ENCODE peak calls at places on chromosomes 5 and 9, in six cellular contexts. O is transverse colon, V is HCT116, U is stomach, P is sigmoid colon, W is endothelial cell of umbilical vein. E is an unnamed sample.

GRCh38 chr5:135393691-135394090 is 5.3 kb downstream of the MACROH2A1 start:
- DNase-seq in O (no peak), V (no peak), U (no peak), P (no peak), W (no peak), E (no peak)

GRCh38 chr5:4229414-4229813 is 633.8 kb downstream of the IRX1 start:
- DNase-seq in O (no peak), V (no peak), U (no peak), P (no peak), W (no peak), E (no peak)

GRCh38 chr9:93709600-93710369 is 133.4 kb downstream of the PHF2 start:
- DNase-seq in O (no peak), V (no peak), U (no peak), P (no peak), W (no peak), E (no peak)

GRCh38 chr5:24788829-24789509 is 144.2 kb upstream of the CDH10 start:
- DNase-seq in O (no peak), V (no peak), U (no peak), P (no peak), W (no peak), E (no peak)

GRCh38 chr5:10836991-10837390 is 76.0 kb upstream of the DAP start:
- DNase-seq in O (no peak), V (no peak), U (no peak), P (no peak), W (no peak), E (no peak)

GRCh38 chr5:7663808-7664207 is 187.1 kb downstream of the CFAP90 start:
- DNase-seq in O (no peak), V (no peak), U (no peak), P (no peak), W (no peak), E (no peak)

GRCh38 chr5:55868846-55869245 is 17.7 kb downstream of the IL31RA start:
- DNase-seq in O (no peak), V (peak; percentile 82), U (no peak), P (no peak), W (peak; percentile 99), E (no peak)

GRCh38 chr5:125372694-125373621 is 626.5 kb upstream of the ZNF608 start:
- DNase-seq in O (no peak), V (no peak), U (no peak), P (no peak), W (peak; percentile 61), E (no peak)

GRCh38 chr5:119019431-119020348 is 31.3 kb upstream of the DTWD2 start:
- DNase-seq in O (no peak), V (no peak), U (no peak), P (no peak), W (no peak), E (no peak)

GRCh38 chr9:33166263-33167083 is 663 bp downstream of the B4GALT1 start:
- DNase-seq in O (peak; percentile 63), V (no peak), U (peak; percentile 65), P (peak; percentile 85), W (peak; percentile 40), E (no peak)

GRCh38 chr5:13536921-13537320 is 407.6 kb downstream of the DNAH5 start:
- DNase-seq in O (no peak), V (no peak), U (no peak), P (no peak), W (no peak), E (no peak)

GRCh38 chr9:134378901-134379338 is 52.7 kb downstream of the RXRA start:
- DNase-seq in O (peak; percentile 67), V (peak; percentile 37), U (peak; percentile 78), P (peak; percentile 83), W (no peak), E (peak; percentile 94)

GRCh38 chr5:150302301-150303069 is at the start of gene ARSI:
- DNase-seq in O (peak; percentile 40), V (no peak), U (no peak), P (peak; percentile 83), W (no peak), E (no peak)

GRCh38 chr9:129895376-129896268 is 60.4 kb downstream of the USP20 start:
- DNase-seq in O (no peak), V (no peak), U (no peak), P (no peak), W (no peak), E (no peak)

GRCh38 chr9:86406366-86406765 is 52.2 kb upstream of the TUT7 start:
- DNase-seq in O (no peak), V (no peak), U (no peak), P (no peak), W (no peak), E (peak; percentile 67)

GRCh38 chr5:111198281-111198948 is 25.8 kb upstream of the CAMK4 start:
- DNase-seq in O (no peak), V (no peak), U (no peak), P (no peak), W (no peak), E (no peak)

GRCh38 chr9:136981588-136982231 is 1.1 kb upstream of the LCNL1 start:
- DNase-seq in O (no peak), V (no peak), U (no peak), P (no peak), W (no peak), E (no peak)

GRCh38 chr9:38036359-38037084 is 32.5 kb downstream of the SHB start:
- DNase-seq in O (no peak), V (no peak), U (no peak), P (peak; percentile 71), W (no peak), E (peak; percentile 74)

GRCh38 chr9:114538241-114538640 is 33.0 kb upstream of the WHRN start:
- DNase-seq in O (peak; percentile 69), V (peak; percentile 88), U (peak; percentile 41), P (no peak), W (no peak), E (peak; percentile 53)

GRCh38 chr5:178472138-178472537 is 118.1 kb downstream of the COL23A1 start:
- DNase-seq in O (no peak), V (no peak), U (no peak), P (no peak), W (no peak), E (no peak)

GRCh38 chr5:60445427-60445826 is 254.5 kb downstream of the DEPDC1B start:
- DNase-seq in O (no peak), V (no peak), U (no peak), P (no peak), W (no peak), E (no peak)
- TF ChIP-seq POLR2AphosphoS5 in O (no peak), V (no peak), U (no peak), P (no peak), W (no peak), E (no peak)

GRCh38 chr9:98046161-98046543 is 10.4 kb upstream of the NANS start:
- DNase-seq in O (no peak), V (no peak), U (no peak), P (no peak), W (no peak), E (no peak)

GRCh38 chr9:98049668-98050067 is 6.9 kb upstream of the NANS start:
- DNase-seq in O (no peak), V (no peak), U (no peak), P (no peak), W (no peak), E (no peak)

GRCh38 chr9:98047002-98047401 is 9.5 kb upstream of the NANS start:
- DNase-seq in O (no peak), V (no peak), U (no peak), P (no peak), W (no peak), E (no peak)

GRCh38 chr9:98054376-98054951 is 2.1 kb upstream of the NANS start:
- DNase-seq in O (no peak), V (no peak), U (no peak), P (no peak), W (no peak), E (no peak)

DNA sequence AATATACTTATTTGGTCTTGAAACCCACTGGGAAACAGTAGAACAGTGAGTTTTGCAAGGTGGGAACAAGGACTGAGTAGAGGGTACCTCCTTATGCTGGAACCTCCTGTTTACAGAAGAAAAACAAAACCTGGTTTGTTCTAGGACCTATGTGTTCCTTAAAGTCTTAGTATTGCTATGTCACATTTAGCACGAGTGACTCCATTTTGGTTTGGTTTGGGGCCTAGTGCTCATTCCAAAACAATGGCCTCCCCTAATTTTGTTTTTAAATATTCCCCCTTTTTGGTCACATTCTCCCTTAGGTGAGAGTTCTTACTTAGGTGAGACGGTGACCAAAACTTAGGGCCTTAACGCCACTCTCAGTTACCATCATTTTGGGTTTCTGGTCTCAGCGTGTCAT is 6.2 kb upstream of the NANS start:
- DNase-seq in O (no peak), V (no peak), U (no peak), P (no peak), W (no peak), E (no peak)
- H3K4me3 ChIP-seq in O (no peak overlapping the region), V (no peak overlapping the region), U (no peak overlapping the region), P (no peak overlapping the region), W (no peak overlapping the region), E (no peak overlapping the region)

DNA sequence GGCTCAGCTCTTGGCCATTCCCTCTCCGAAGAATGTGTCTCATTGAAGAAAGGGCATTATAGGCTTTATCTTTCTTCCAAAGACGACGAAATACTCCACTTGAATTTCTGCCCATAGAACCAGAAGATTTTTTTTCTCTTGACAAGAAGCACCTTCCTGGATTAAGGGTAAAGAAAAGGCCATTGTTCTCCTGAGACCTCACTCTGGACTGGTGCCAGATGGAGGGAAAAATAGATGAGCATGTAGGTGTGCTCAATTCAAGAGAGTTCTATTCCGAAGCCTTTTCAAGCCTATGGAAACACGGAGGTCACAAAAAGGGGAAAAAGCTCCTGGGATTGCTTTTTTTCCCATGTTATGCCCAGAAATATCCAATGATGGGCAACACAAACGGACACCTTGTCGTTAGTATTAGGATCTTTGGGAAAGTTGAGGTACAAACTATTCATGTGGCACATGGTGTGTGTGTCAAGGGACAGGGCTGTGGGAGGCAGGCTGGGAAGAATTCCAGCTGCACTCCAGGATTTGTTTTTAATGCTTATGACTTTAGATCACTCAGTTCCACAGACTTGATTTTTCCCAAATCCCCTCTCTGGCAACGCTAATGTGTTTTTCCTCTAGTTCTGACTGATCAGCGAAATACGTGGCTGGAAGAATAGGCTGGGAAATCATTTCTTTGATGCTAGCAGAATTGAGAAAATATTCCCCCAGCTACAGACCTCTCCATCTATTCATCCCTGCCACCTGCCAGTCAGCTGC is 89.9 kb downstream of the SIL1 start:
- DNase-seq in O (no peak), V (no peak), U (no peak), P (no peak), W (no peak), E (peak; percentile 19)
- H3K4me1 ChIP-seq in O (peaks cover 14% of the 10 kb centered on the region), V (no peaks in the 10 kb centered on the region), U (peaks cover 16% of the 10 kb centered on the region), P (no peaks in the 10 kb centered on the region), W (no peaks in the 10 kb centered on the region), E (no peaks in the 10 kb centered on the region)

DNA sequence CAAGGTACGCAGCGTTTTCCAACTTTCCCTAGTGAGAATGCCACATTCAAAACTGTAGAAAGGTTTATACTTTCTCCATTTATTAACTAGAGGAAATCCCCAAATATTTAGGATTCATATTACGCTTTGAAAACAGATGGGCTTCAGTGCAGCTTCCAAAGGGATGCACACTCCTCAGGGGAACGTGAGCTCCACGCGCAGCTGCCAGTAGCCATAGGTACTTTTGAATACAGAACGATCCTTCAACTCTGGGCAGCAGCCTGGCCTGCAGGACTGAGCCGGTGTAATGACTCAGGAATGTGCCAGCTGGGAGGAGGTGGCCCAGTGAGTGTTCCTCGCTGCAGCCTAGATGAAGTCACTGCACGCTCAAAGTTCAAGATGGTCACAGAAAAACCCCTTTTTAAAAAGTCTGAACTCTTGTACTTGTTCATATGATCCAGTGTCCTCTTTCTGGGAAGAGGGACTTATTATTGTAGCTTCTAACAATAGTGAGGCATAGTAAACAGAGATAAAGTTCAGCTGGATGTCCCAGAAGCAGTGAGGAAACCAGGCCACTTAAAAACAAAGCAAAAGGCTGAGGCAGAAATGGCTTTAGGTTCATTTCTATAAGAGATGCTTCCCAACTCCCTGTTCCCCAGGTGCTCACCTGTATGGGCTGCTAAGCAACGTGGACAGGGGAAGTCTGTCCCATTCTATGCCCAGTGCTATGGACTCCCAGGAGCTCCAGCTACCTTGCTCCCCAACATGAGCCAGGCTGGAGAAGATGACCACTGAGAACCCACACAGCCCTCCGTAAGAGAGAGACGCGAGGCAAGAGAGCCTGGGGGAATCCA is 130.0 kb downstream of the LHFPL2 start:
- DNase-seq in O (peak; percentile 71), V (no peak), U (peak; percentile 46), P (peak; percentile 86), W (peak; percentile 92), E (no peak)
- TF ChIP-seq POLR2AphosphoS5 in O (peak; percentile 77), V (no peak), U (peak; percentile 74), P (peak; percentile 72), W (peak; percentile 29), E (no peak)

E was measured in prostate gland.